ENCODE peak calls at places on chromosomes 4 and X, in five cellular contexts. H is RWPE1; I is stimulated activated CD4-positive, alpha-beta T cell treated with anti-CD3 and anti-CD28 coated beads, Interleukin-15, amount 100 ng/mL, for 24 hours; F is AML-193; Z is NCI-H2107. B is an unnamed sample.

GRCh38 chr4:103074598-103075434 is 1.7 kb downstream of the SLC9B2 start:
- DNase-seq in Z (no peak), H (no peak), I (no peak), F (no peak), B (no peak)

GRCh38 chrX:44946771-44947170 is 73.8 kb downstream of the KDM6A start:
- DNase-seq in H (no peak), Z (no peak), F (no peak), I (no peak), B (no peak)

GRCh38 chr4:70938087-70938486 is 35.9 kb downstream of the MOB1B start:
- DNase-seq in I (no peak), H (no peak), F (no peak), Z (no peak), B (no peak)

GRCh38 chr4:126906466-126906865 is 726.3 kb upstream of the INTU start:
- DNase-seq in H (no peak), I (no peak), F (no peak), Z (no peak), B (no peak)

GRCh38 chr4:174423257-174423944 is 98.9 kb downstream of the HPGD start:
- DNase-seq in F (peak; percentile 37), H (peak; percentile 75), I (peak; percentile 5), Z (no peak), B (no peak)

GRCh38 chrX:112545051-112545450 is 134.7 kb downstream of the LHFPL1 start:
- DNase-seq in Z (no peak), H (no peak), I (no peak), F (no peak), B (no peak)

GRCh38 chrX:48683411-48683982 is at the start of gene WAS:
- DNase-seq in Z (no peak), I (peak; percentile 60), F (peak; percentile 58), H (no peak), B (no peak)

GRCh38 chrX:70826715-70827114 is 81.8 kb downstream of the TEX11 start:
- DNase-seq in I (no peak), F (no peak), H (no peak), Z (no peak), B (peak; percentile 4)

GRCh38 chr4:111650146-111650545 is 495.1 kb upstream of the FAM241A start:
- DNase-seq in I (no peak), F (no peak), H (no peak), Z (no peak), B (no peak)

GRCh38 chr4:24574256-24574655 is 10.1 kb downstream of the DHX15 start:
- DNase-seq in I (no peak), H (no peak), F (no peak), Z (no peak), B (no peak)

GRCh38 chrX:23387826-23388225 is 53.2 kb downstream of the PTCHD1 start:
- DNase-seq in Z (no peak), H (no peak), F (no peak), I (no peak), B (no peak)

GRCh38 chr4:186845137-186845842 is 121.6 kb upstream of the FAT1 start:
- DNase-seq in H (peak; percentile 82), F (no peak), Z (no peak), I (no peak), B (no peak)

GRCh38 chr4:22072240-22072639 is 123.7 kb upstream of the KCNIP4 start:
- DNase-seq in F (no peak), H (no peak), I (no peak), Z (no peak), B (no peak)

GRCh38 chr4:87309625-87310024 is 13.1 kb downstream of the HSD17B13 start:
- DNase-seq in I (no peak), H (no peak), Z (no peak), F (no peak), B (no peak)

GRCh38 chr4:109183851-109184345 is 118.6 kb downstream of the COL25A1 start:
- DNase-seq in I (no peak), F (no peak), H (no peak), Z (no peak), B (no peak)

GRCh38 chr4:187565416-187565815 is 430.2 kb upstream of the ZFP42 start:
- DNase-seq in Z (no peak), F (no peak), I (no peak), H (no peak), B (no peak)

GRCh38 chr4:177235026-177235425 is 74.6 kb upstream of the NEIL3 start:
- DNase-seq in I (no peak), H (no peak), F (no peak), Z (no peak), B (no peak)

GRCh38 chr4:173052439-173052838 is 116.2 kb upstream of the GALNT7 start:
- DNase-seq in F (no peak), Z (no peak), H (no peak), I (no peak), B (no peak)

GRCh38 chrX:1610736-1611135 is 4.1 kb upstream of the ASMT start:
- DNase-seq in H (no peak), I (no peak), Z (no peak), F (no peak), B (no peak)

GRCh38 chr4:1857931-1858330 is 2.0 kb upstream of the LETM1 start:
- DNase-seq in Z (no peak), F (no peak), I (no peak), H (no peak), B (no peak)

GRCh38 chr4:185108669-185109068 is 34.4 kb upstream of the SLC25A4 start:
- DNase-seq in F (no peak), H (no peak), Z (no peak), I (no peak), B (no peak)

GRCh38 chr4:101711590-101712255 is 78.8 kb upstream of the BANK1 start:
- DNase-seq in I (no peak), H (no peak), F (no peak), Z (no peak), B (peak; percentile 87)

GRCh38 chr4:153790962-153791551 is 2.2 kb upstream of the SFRP2 start:
- DNase-seq in H (no peak), Z (no peak), F (no peak), I (peak; percentile 67), B (no peak)

GRCh38 chr4:158090323-158090722 is 82.5 kb downstream of the GASK1B start:
- DNase-seq in I (no peak), F (no peak), Z (no peak), H (no peak), B (no peak)

GRCh38 chr4:39658756-39659155 is 20.1 kb upstream of the SMIM14 start:
- DNase-seq in Z (no peak), F (no peak), I (no peak), H (no peak), B (no peak)

GRCh38 chrX:65871671-65872311 is 168.1 kb downstream of the VSIG4 start:
- DNase-seq in Z (peak; percentile 17), I (peak; percentile 5), H (peak; percentile 65), F (no peak), B (no peak)

GRCh38 chrX:151680805-151681204 is 14.5 kb upstream of the PRRG3 start:
- DNase-seq in Z (peak; percentile 20), F (peak; percentile 13), I (peak; percentile 70), H (peak; percentile 15), B (no peak)

GRCh38 chr4:8739357-8739756 is 132.3 kb downstream of the HMX1 start:
- DNase-seq in F (no peak), I (no peak), Z (no peak), H (no peak), B (no peak)

GRCh38 chrX:124239911-124240310 is 92.5 kb upstream of the TEX13D start:
- DNase-seq in Z (no peak), F (no peak), H (no peak), I (peak; percentile 64), B (no peak)

GRCh38 chr4:99857302-99857701 is 36.9 kb downstream of the LAMTOR3 start:
- DNase-seq in Z (no peak), I (no peak), H (no peak), F (peak; percentile 90), B (no peak)

GRCh38 chrX:107579956-107580355 is 48.4 kb upstream of the PRPS1 start:
- DNase-seq in H (no peak), F (no peak), I (no peak), Z (no peak), B (no peak)

GRCh38 chr4:150126201-150126879 is 48.1 kb downstream of the DCLK2 start:
- DNase-seq in H (no peak), Z (no peak), F (no peak), I (no peak), B (no peak)

GRCh38 chr4:158572608-158573007 is 50.9 kb downstream of the RXFP1 start:
- DNase-seq in Z (no peak), I (no peak), F (no peak), H (no peak), B (no peak)